ENCODE peak calls at places on chromosome 16, in five cellular contexts. Q is neural progenitor cell, F is A549, E is mammary epithelial cell, K is IMR-90. X is an unnamed sample.

GRCh38 chr16:68235105-68235881 is 634 bp downstream of the ESRP2 start:
- DNase-seq in K (no peak), E (peak), F (no peak), Q (peak), X (no peak)

GRCh38 chr16:53291757-53292392 is 142.4 kb upstream of the RBL2 start:
- DNase-seq in K (peak), F (no peak), Q (no peak), E (peak), X (no peak)

GRCh38 chr16:70157105-70157476 is 16.5 kb upstream of the CLEC18C start:
- DNase-seq in E (no peak), K (no peak), Q (no peak), F (no peak), X (no peak)

GRCh38 chr16:821751-822150 is 21.2 kb upstream of the GNG13 start:
- DNase-seq in K (no peak), Q (no peak), E (no peak), F (no peak), X (no peak)

GRCh38 chr16:82059161-82059982 is 24.3 kb downstream of the HSD17B2 start:
- DNase-seq in Q (no peak), E (no peak), K (no peak), F (no peak), X (no peak)

GRCh38 chr16:81478294-81478693 is 33.7 kb downstream of the CMIP start:
- DNase-seq in E (no peak), Q (no peak), F (no peak), K (no peak), X (no peak)

GRCh38 chr16:67546761-67547422 is 15.4 kb upstream of the CTCF start:
- DNase-seq in K (peak), E (peak), F (peak), Q (peak), X (peak)

GRCh38 chr16:57394444-57394843 is 10.1 kb upstream of the CCL17 start:
- DNase-seq in Q (no peak), E (peak), F (no peak), K (no peak), X (no peak)

GRCh38 chr16:15880434-15880833 is 8.0 kb downstream of the CEP20 start:
- DNase-seq in E (no peak), K (no peak), Q (no peak), F (no peak), X (no peak)

GRCh38 chr16:77443834-77444460 is 9.1 kb upstream of the ADAMTS18 start:
- DNase-seq in Q (no peak), K (no peak), E (no peak), F (no peak), X (no peak)

GRCh38 chr16:3170440-3171180 is 17.4 kb upstream of the OR1F1 start:
- DNase-seq in Q (peak), K (no peak), F (no peak), E (no peak), X (no peak)

GRCh38 chr16:10497132-10498088 is 83.0 kb downstream of the EMP2 start:
- DNase-seq in K (no peak), E (peak), Q (no peak), F (no peak), X (no peak)

GRCh38 chr16:48426244-48427135 is 41.3 kb upstream of the SIAH1 start:
- DNase-seq in F (no peak), K (peak), E (no peak), Q (no peak), X (no peak)

GRCh38 chr16:65598626-65599025 is 476.8 kb upstream of the CDH11 start:
- DNase-seq in Q (peak), E (no peak), K (no peak), F (no peak), X (peak)

GRCh38 chr16:67456383-67457140 is 24.4 kb downstream of the ATP6V0D1 start:
- DNase-seq in E (peak), Q (no peak), K (peak), F (peak), X (no peak)

GRCh38 chr16:56938664-56939513 is 6.9 kb downstream of the HERPUD1 start:
- DNase-seq in K (no peak), Q (no peak), F (no peak), E (no peak), X (no peak)

GRCh38 chr16:80460004-80460403 is 80.8 kb upstream of the DYNLRB2 start:
- DNase-seq in K (no peak), F (no peak), Q (no peak), E (no peak), X (no peak)

GRCh38 chr16:8581923-8582580 is 8.3 kb downstream of the TMEM114 start:
- DNase-seq in K (no peak), F (no peak), E (no peak), Q (no peak), X (no peak)

GRCh38 chr16:67780847-67781547 is 25.4 kb downstream of the RANBP10 start:
- DNase-seq in E (no peak), K (no peak), Q (no peak), F (no peak), X (no peak)

GRCh38 chr16:67598527-67598926 is 36.2 kb downstream of the CTCF start:
- DNase-seq in E (no peak), F (no peak), Q (no peak), K (peak), X (no peak)

GRCh38 chr16:11613381-11614303 is 26.9 kb upstream of the LITAF start:
- DNase-seq in K (no peak), F (no peak), Q (no peak), E (peak), X (no peak)
- H3K27ac ChIP-seq in K (no peak), F (peak), Q (no peak), E (no peak), X (no peak)

GRCh38 chr16:1916654-1916990 is 1.6 kb downstream of the HS3ST6 start:
- DNase-seq in K (no peak), Q (peak), F (no peak), E (no peak), X (no peak)
- H3K4me2 ChIP-seq in K (no peak), Q (peak), F (no peak), E (no peak), X (no peak)

DNA sequence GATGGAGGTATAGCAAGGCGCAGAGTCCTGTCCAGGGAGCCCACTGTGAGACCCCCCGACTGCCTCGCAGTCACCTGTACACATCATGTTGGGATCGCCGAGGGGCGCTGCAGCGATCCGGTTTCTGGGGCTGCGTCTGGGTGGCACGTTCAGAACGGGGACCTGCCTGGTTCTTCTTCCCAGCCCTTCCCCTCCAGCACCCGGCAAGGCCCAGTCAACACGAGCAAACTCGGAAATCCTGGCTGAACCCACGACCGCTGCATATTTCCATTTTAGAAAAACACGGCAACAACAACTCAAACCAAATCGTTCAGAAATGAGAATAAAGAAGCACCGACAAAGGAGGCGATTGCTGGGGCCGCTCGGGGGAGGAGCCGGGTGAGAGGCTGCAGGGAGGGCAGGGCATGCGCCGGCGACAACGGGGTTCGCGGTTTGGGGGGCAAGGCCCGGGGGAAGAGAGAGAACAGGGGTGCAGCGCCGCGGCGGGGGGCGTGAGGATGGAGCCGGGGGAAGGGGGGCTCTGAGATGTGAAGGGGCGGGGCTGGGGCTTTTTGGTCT is 597 bp downstream of the HSDL1 start:
- DNase-seq in E (peak), K (peak), F (peak), Q (peak), X (no peak)
- H3K27ac ChIP-seq in E (peak), K (peak), F (peak), Q (peak), X (peak)

GRCh38 chr16:20906225-20906870 is 5.8 kb downstream of the LYRM1 start:
- DNase-seq in F (no peak), E (peak), Q (no peak), K (peak), X (no peak)
- H3K4me2 ChIP-seq in F (peak), E (peak), Q (no peak), K (peak), X (no peak)

GRCh38 chr16:74744566-74744965 is 30.1 kb downstream of the FA2H start:
- DNase-seq in K (no peak), E (no peak), Q (no peak), F (no peak), X (no peak)
- H3K27ac ChIP-seq in K (no peak), E (peak), Q (no peak), F (peak), X (no peak)

GRCh38 chr16:11972128-11972527 is 4.4 kb upstream of the SNX29 start:
- DNase-seq in K (no peak), F (no peak), E (no peak), Q (no peak), X (no peak)

GRCh38 chr16:11967195-11967911 is 2.3 kb downstream of the TNFRSF17 start:
- DNase-seq in E (no peak), Q (no peak), K (no peak), F (no peak), X (no peak)

GRCh38 chr16:11966173-11966572 is 1.2 kb downstream of the TNFRSF17 start:
- DNase-seq in K (no peak), E (no peak), F (no peak), Q (no peak), X (no peak)

GRCh38 chr16:11964761-11965539 is at the start of gene TNFRSF17:
- DNase-seq in K (peak), Q (no peak), F (no peak), E (no peak), X (no peak)

DNA sequence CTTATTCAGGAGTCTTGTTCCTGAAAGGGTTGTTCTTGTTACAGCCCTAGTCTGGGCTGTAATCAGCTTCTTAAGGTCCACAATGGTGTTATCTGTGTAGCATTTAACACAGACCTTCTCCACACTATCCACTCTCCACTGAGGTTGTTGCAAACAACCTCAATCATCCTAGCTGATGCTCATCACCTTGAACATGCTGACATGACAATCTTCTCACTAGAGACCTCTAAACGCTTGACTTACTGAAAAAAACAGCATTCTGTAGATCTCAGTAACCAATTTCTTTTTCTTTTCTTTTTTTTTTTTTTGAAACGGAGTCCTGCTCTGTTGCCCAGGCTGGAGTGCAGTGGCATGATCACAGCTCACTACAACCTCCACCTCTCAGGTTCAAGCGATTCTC is 3.6 kb downstream of the TNFRSF17 start:
- DNase-seq in Q (no peak), K (no peak), E (no peak), F (no peak), X (no peak)
- H3K4me2 ChIP-seq in Q (no peak), K (no peak), E (no peak), F (no peak), X (no peak)

DNA sequence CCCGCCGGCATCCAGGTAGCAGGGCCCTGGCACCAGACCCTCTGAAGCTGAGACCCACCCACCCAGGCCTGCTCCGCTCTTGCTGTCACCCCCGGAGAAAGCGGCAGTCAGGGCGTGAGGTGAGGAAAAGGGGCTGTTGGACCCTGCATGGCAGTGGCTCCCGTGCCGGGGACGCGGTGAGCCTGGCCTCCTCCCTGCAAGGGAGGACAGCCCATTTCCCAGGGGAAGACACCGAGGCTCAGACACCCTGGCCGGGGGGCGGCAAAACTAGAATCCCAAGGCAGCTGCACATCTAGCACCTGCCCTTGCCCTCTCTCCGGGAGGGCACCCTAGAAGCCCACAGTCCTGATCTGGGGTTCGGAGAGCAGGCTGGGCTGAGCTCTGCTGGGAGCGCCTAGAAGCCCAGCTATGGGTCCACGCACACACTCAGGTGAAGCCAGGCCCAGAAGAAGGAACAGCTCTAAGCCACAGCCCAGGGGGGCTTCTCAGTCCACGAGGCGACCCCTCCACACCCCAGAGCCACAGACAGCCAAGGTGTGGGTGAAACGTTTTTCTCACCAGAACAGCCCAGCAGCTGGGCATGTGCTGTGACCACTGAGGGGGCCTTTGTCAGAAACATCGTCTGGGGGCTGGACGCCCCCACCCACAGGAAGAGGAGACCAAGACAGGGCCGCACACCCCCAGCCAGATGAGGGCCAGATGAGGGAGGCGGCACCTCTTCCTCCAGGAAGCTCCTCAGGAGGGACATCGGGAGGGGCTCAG is 22.4 kb downstream of the SLC7A5 start:
- DNase-seq in Q (no peak), F (no peak), K (no peak), E (no peak), X (no peak)
- H3K27ac ChIP-seq in Q (no peak), F (peak), K (no peak), E (no peak), X (no peak)

GRCh38 chr16:20064931-20065330 is 8.8 kb downstream of the GPR139 start:
- DNase-seq in F (no peak), K (no peak), E (no peak), Q (no peak), X (no peak)
- H3K4me2 ChIP-seq in F (no peak), K (no peak), E (no peak), Q (no peak), X (no peak)

GRCh38 chr16:85523602-85524364 is 89.3 kb upstream of the GSE1 start:
- DNase-seq in F (no peak), Q (peak), E (no peak), K (peak), X (no peak)

GRCh38 chr16:85526132-85526731 is 86.9 kb upstream of the GSE1 start:
- DNase-seq in K (no peak), F (no peak), E (no peak), Q (no peak), X (no peak)

GRCh38 chr16:85524365-85524629 is 88.8 kb upstream of the GSE1 start:
- DNase-seq in Q (no peak), E (no peak), K (no peak), F (no peak), X (no peak)

GRCh38 chr16:85525464-85526117 is 87.5 kb upstream of the GSE1 start:
- DNase-seq in Q (no peak), E (no peak), K (no peak), F (no peak), X (no peak)

GRCh38 chr16:85524630-85525463 is 88.3 kb upstream of the GSE1 start:
- DNase-seq in F (no peak), E (peak), K (peak), Q (peak), X (no peak)
- H3K27ac ChIP-seq in F (peak), E (peak), K (peak), Q (no peak), X (no peak)

GRCh38 chr16:88541109-88541508 is 29.1 kb upstream of the ZC3H18 start:
- DNase-seq in K (no peak), Q (no peak), E (no peak), F (no peak), X (no peak)
- H3K4me2 ChIP-seq in K (no peak), Q (no peak), E (no peak), F (no peak), X (no peak)